ENCODE peak calls at places on chromosomes 6 and 20, in eight cellular contexts. T, D, F, A, S, Q, B and E are unnamed samples.

GRCh38 chr6:99611148-99611547 is 4.5 kb downstream of the PRDM13 start:
- DNase-seq in T (no peak), S (no peak), Q (no peak), F (no peak), B (no peak), D (no peak), A (no peak), E (no peak)

GRCh38 chr20:32123088-32123487 is 13.6 kb downstream of the TM9SF4 start:
- DNase-seq in A (no peak), Q (no peak), S (no peak), T (no peak), B (no peak), F (no peak), D (no peak), E (no peak)

GRCh38 chr6:13425270-13425905 is 62.0 kb downstream of the GFOD1 start:
- DNase-seq in S (no peak), F (no peak), A (no peak), D (no peak), B (no peak), Q (no peak), T (no peak), E (no peak)

GRCh38 chr6:107046316-107046715 is 18.3 kb downstream of the MTRES1 start:
- DNase-seq in A (no peak), T (no peak), S (no peak), B (no peak), D (no peak), Q (no peak), F (no peak), E (peak; percentile 51)

GRCh38 chr6:135624402-135625297 is 127.1 kb upstream of the AHI1 start:
- DNase-seq in D (no peak), Q (no peak), S (no peak), F (no peak), T (peak; percentile 5), A (no peak), B (peak; percentile 73), E (no peak)

GRCh38 chr6:9204171-9204570 is 768.8 kb upstream of the SLC35B3 start:
- DNase-seq in T (peak; percentile 81), B (peak; percentile 45), S (no peak), A (peak; percentile 56), D (no peak), Q (no peak), F (peak; percentile 55), E (peak; percentile 25)

GRCh38 chr6:143986463-143986862 is 21.6 kb downstream of the PLAGL1 start:
- DNase-seq in Q (no peak), T (no peak), D (no peak), F (no peak), B (no peak), S (no peak), A (no peak), E (no peak)

GRCh38 chr6:21438237-21438985 is 155.1 kb upstream of the SOX4 start:
- DNase-seq in B (no peak), D (no peak), Q (no peak), A (no peak), S (no peak), T (peak; percentile 63), F (no peak), E (no peak)

GRCh38 chr6:27809939-27810767 is 102.0 kb downstream of the OR2B2 start:
- DNase-seq in D (peak; percentile 68), F (peak; percentile 83), B (peak; percentile 95), T (peak; percentile 97), A (peak; percentile 97), Q (peak; percentile 67), S (peak; percentile 75), E (peak; percentile 85)

GRCh38 chr6:169695131-169695530 is 6.7 kb downstream of the WDR27 start:
- DNase-seq in A (no peak), S (no peak), Q (no peak), B (no peak), D (no peak), F (no peak), T (no peak), E (no peak)

GRCh38 chr6:79702701-79703100 is 71.6 kb downstream of the SH3BGRL2 start:
- DNase-seq in B (no peak), T (no peak), D (no peak), A (no peak), Q (no peak), S (no peak), F (no peak), E (no peak)

GRCh38 chr20:35344354-35344837 is 52.2 kb upstream of the FAM83C start:
- DNase-seq in A (no peak), Q (no peak), D (peak; percentile 72), T (peak; percentile 91), B (peak; percentile 76), F (peak; percentile 64), S (peak; percentile 56), E (no peak)

GRCh38 chr6:135281227-135281626 is 100.1 kb downstream of the MYB start:
- DNase-seq in B (no peak), F (no peak), Q (no peak), S (no peak), D (no peak), T (no peak), A (no peak), E (no peak)

GRCh38 chr6:98295776-98296175 is 538.6 kb upstream of the POU3F2 start:
- DNase-seq in S (no peak), Q (no peak), B (no peak), F (no peak), T (no peak), A (no peak), D (no peak), E (no peak)

GRCh38 chr6:142326539-142326938 is 24.7 kb downstream of the ADGRG6 start:
- DNase-seq in S (no peak), B (no peak), F (no peak), T (peak; percentile 48), Q (no peak), A (no peak), D (no peak), E (no peak)

GRCh38 chr6:149454405-149454848 is 30.4 kb downstream of the ZC3H12D start:
- DNase-seq in D (peak; percentile 99), Q (no peak), S (peak; percentile 96), F (peak; percentile 90), B (peak; percentile 95), A (no peak), T (peak; percentile 88), E (peak; percentile 71)

DNA sequence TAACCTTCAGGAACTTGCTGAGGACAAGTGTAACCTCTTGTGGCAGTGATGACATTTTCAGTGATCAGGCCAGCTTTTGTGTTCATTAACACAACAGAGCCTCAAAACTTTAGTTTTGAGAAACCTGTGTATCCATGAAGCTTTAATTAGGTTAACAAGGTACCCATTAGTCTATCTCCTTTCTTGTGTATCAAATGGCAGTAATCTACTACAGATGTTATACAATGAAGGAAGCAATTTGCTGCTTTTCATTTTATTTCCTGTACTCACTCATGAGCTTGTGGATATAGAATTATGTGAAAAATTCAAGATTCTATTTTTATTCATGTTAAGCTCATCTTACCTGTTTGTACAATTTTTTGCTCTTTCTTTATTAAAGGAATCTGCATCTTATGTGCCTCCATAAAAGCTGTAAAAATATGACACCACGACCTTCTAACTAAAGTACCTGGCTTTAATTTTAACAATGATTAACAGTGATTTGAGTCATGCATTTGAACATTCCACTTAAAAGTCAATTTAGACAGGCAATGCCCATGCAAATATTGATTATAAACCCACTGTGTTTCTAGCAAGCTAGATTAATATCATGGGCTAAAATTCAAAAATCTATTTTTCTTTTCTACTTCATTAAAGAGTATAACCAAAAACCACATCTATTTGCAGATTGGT is 897.3 kb downstream of the KIF16B start:
- DNase-seq in D (no peak), A (no peak), T (no peak), S (no peak), Q (no peak), F (no peak), B (no peak), E (no peak)
- H3K4me3 ChIP-seq in D (no peak overlapping the region), A (no peak overlapping the region), T (no peak overlapping the region), S (no peak overlapping the region), Q (no peak overlapping the region), F (no peak overlapping the region), B (no peak overlapping the region), E (no peak overlapping the region)

DNA sequence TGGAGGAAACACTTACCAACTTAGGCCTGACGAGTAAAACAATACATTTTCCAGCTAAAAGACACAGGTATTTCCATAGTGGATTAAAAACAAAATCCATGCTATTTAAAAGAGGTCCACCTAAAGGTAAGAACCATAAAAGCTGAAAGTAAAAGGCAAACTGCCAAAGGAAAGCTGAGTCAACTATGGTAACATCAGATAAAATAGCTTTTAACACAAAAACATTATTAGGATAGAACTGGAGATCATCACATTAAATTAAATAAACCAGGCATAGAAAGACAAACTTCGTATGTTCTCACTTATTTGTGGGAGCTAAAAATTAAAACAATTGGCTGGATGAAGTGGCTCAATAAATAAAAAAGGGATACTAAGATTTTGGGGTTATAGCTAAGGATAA is 166.8 kb upstream of the SLC22A16 start:
- DNase-seq in B (peak; percentile 45), F (no peak), T (peak; percentile 38), D (no peak), A (no peak), S (no peak), Q (no peak), E (no peak)
- H3K27ac ChIP-seq in B (no peak overlapping the region), F (no peak overlapping the region), T (no peak overlapping the region), D (no peak overlapping the region), A (no peak overlapping the region), S (no peak overlapping the region), Q (no peak overlapping the region), E (no peak overlapping the region)

DNA sequence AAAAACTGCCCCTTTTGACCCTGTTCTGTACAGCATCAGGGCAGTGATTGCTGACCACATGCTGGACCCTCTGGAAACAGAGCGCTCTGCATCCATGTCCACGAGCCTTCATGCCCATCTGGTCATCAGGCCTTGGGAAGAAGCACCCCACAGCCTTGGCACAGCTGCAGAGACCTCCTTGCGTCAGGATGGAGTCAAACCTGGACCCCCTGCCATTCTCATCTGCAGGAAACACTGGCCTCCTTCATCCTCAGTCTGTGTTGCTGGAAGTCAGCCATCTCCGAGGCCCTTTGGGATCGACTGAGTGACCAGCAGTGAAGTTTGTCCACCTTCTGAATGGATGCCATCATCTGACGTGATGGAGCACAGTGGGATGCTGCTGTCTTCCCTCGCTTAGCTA is 2138.3 kb upstream of the DEFB115 start:
- DNase-seq in S (no peak), A (no peak), D (no peak), Q (no peak), F (no peak), B (no peak), T (no peak), E (no peak)
- H3K9me3 ChIP-seq in S (peaks cover 5% of the 10 kb centered on the region), A (peaks cover 13% of the 10 kb centered on the region), D (no peaks in the 10 kb centered on the region), Q (no peaks in the 10 kb centered on the region), F (no peaks in the 10 kb centered on the region), B (no peaks in the 10 kb centered on the region), T (peaks cover 3% of the 10 kb centered on the region), E (no peaks in the 10 kb centered on the region)

DNA sequence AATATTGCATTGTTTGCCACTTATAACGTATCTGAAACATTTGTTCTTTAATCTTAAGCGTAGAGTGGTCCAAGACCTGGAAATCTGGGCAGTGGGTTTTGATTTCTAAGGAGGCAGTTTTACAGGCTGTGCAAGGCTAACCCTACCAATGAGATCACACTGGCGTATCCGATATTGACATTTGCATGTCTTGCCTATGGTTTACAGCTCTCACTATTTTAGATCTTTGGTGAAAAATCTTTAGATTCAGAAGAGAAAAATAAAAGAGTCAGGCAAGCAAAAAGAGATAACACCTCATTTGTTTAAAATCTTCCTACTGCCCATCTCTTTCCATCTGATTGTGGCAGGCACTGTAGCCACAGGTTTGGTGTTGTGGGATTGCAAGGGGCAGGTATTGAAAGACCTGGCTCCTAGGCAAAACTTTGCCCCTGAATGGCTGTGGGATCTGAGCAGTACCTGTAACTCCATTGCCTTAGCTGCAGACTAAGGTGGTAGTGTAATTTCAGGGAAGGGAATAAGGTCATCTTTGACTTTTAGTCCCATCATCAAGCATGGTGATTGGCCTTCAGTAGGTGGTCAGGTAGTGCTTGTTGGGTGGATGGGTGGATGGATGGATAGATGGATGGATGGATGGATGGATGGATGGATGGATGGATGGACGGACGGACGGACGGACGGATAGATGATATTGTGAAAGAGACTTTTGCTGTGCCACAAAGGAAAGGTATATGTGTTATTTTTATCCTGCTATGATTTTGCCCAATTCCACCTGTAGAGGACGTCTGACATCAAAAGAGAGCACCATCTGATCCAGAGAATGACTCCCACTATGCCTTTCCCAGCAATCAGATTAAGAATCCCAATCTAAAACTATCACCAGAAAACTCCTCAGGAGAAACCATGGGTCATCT is 1.9 kb downstream of the TNFAIP3 start:
- DNase-seq in F (no peak), Q (no peak), B (no peak), A (no peak), D (no peak), S (no peak), T (no peak), E (no peak)
- H3K4me3 ChIP-seq in F (peak overlapping the region; percentile 76), Q (peak overlapping the region; percentile 98), B (peak overlapping the region; percentile 77), A (no peak overlapping the region), D (peak overlapping the region; percentile 84), S (peak overlapping the region; percentile 92), T (peak overlapping the region; percentile 92), E (peak overlapping the region; percentile 94)